ENCODE peak calls at places on chromosomes 11 and 22, in seven cellular contexts. Q, G, M, T, L, P and F are unnamed samples.
A peak's percentile ranks its signal among the peaks of the same experiment; 100 is the strongest.

GRCh38 chr11:125451400-125452124 is 44.5 kb downstream of the FEZ1 start:
- DNase-seq in Q (peak; percentile 78), G (no peak), M (no peak), T (peak; percentile 91), L (no peak), P (peak; percentile 61), F (no peak)

GRCh38 chr11:12435264-12435663 is 57.9 kb downstream of the PARVA start:
- DNase-seq in Q (no peak), G (no peak), M (no peak), T (no peak), L (no peak), P (no peak), F (no peak)

GRCh38 chr11:73942030-73942429 is 8.8 kb upstream of the DNAJB13 start:
- DNase-seq in Q (no peak), G (no peak), M (no peak), T (no peak), L (no peak), P (no peak), F (no peak)

GRCh38 chr22:19868333-19868732 is 13.7 kb upstream of the GNB1L start:
- DNase-seq in Q (no peak), G (no peak), M (no peak), T (peak; percentile 8), L (no peak), P (no peak), F (no peak)

GRCh38 chr11:76644591-76644990 is 26.0 kb downstream of the LRRC32 start:
- DNase-seq in Q (no peak), G (no peak), M (no peak), T (no peak), L (no peak), P (no peak), F (no peak)

GRCh38 chr22:49353185-49353584 is 474.5 kb downstream of the BRD1 start:
- DNase-seq in Q (peak; percentile 41), G (no peak), M (no peak), T (peak; percentile 14), L (no peak), P (no peak), F (no peak)

GRCh38 chr11:130846606-130847005 is 69.7 kb downstream of the SNX19 start:
- DNase-seq in Q (no peak), G (no peak), M (no peak), T (no peak), L (no peak), P (no peak), F (no peak)

GRCh38 chr11:69587454-69588081 is 53.4 kb upstream of the CCND1 start:
- DNase-seq in Q (peak; percentile 35), G (no peak), M (no peak), T (no peak), L (no peak), P (peak; percentile 28), F (no peak)

GRCh38 chr11:40337118-40337517 is 1122.3 kb downstream of the LRRC4C start:
- DNase-seq in Q (no peak), G (no peak), M (no peak), T (no peak), L (no peak), P (peak; percentile 41), F (no peak)

GRCh38 chr11:130671801-130672700 is 223.6 kb downstream of the ADAMTS15 start:
- DNase-seq in Q (peak; percentile 90), G (no peak), M (no peak), T (no peak), L (no peak), P (peak; percentile 88), F (no peak)

GRCh38 chr11:29282088-29282487 is 734.7 kb downstream of the KCNA4 start:
- DNase-seq in Q (no peak), G (no peak), M (no peak), T (no peak), L (no peak), P (peak; percentile 93), F (no peak)

GRCh38 chr11:46277623-46278386 is at the start of gene CREB3L1:
- DNase-seq in Q (no peak), G (no peak), M (no peak), T (no peak), L (no peak), P (no peak), F (no peak)

GRCh38 chr11:27783701-27784355 is 83.6 kb upstream of the BDNF start:
- DNase-seq in Q (no peak), G (no peak), M (no peak), T (no peak), L (no peak), P (peak; percentile 36), F (no peak)

GRCh38 chr11:116427903-116428637 is 344.7 kb downstream of the BUD13 start:
- DNase-seq in Q (no peak), G (no peak), M (no peak), T (no peak), L (no peak), P (no peak), F (no peak)

GRCh38 chr11:64564947-64565889 is 25.8 kb upstream of the SLC22A12 start:
- DNase-seq in Q (no peak), G (peak; percentile 17), M (no peak), T (no peak), L (no peak), P (no peak), F (no peak)

GRCh38 chr11:64568041-64568571 is 22.9 kb upstream of the SLC22A12 start:
- DNase-seq in Q (no peak), G (no peak), M (no peak), T (no peak), L (no peak), P (no peak), F (no peak)

GRCh38 chr11:64564419-64564818 is 26.6 kb upstream of the SLC22A12 start:
- DNase-seq in Q (no peak), G (no peak), M (no peak), T (no peak), L (no peak), P (no peak), F (no peak)

GRCh38 chr11:64566915-64567882 is 23.8 kb upstream of the SLC22A12 start:
- DNase-seq in Q (no peak), G (no peak), M (no peak), T (no peak), L (no peak), P (no peak), F (no peak)

DNA sequence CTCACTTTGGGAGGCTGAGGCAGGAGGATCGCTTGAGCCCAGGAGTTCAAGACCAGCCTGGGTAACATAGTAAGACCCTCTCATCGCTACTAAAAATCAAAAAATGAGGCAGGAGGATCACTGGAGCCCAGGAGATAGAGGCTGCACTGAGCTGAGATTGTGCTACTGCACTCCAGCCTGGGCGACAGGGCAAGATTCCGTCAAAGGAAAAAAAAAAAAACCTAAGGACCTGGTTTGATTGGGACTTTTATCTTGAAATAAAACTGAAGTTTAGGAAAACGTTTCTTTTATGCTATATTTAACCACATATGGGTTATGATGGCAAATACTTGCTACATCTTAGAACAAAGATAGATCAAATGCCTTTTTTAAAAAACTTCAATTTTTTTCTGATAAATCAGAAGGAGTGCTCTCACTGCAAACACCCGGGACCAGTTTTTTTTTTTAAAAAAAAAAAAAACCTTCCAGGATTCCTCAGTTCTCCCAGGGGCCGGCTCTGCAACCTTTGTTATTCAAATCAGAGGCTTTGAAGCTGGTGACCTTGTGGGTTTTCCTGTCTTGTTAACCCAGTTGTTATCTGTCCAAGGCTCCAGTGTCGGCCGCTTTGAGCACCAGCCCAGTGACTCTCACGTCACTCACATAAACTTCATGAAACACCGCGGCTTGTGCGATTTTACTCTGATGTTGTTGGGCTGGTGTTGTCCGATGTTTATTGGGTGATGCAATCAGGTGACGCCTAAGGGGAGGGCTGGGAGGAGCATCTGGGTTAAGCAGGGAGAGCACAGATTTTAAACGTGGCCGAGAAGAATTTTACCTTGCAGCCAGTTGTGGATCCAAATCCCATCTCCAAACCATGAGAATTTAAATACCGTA is 24.7 kb upstream of the SLC22A12 start:
- DNase-seq in Q (no peak), G (peak; percentile 72), M (no peak), T (no peak), L (no peak), P (peak; percentile 87), F (peak; percentile 26)
- H3K4me3 ChIP-seq in Q (no peak overlapping the region), G (no peak overlapping the region), M (no peak overlapping the region), T (no peak overlapping the region), L (no peak overlapping the region), P (peak overlapping the region; percentile 37), F (no peak overlapping the region)

DNA sequence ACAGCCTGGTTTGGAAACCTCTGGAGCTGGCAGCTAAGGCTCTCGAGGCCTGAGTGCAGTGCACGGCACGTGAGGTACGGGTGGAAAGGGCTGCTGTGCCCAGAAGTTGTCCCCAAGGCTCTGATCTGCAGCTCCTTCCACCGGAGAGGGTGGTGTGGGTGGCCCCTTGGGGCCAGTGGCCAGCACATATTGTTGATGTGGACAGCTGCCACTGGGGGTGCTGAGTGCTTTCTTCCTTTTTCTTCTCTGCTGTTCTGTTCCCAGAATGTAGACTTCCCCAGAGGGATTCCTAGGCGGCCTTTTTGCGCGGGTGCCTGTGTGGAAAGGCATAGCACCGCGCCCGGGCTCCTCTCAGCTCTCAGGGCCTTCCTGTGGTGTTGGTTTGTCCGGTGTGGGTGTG is 1476.5 kb downstream of the TBC1D22A start:
- DNase-seq in Q (peak; percentile 66), G (no peak), M (no peak), T (no peak), L (no peak), P (no peak), F (no peak)
- H3K4me3 ChIP-seq in Q (no peak overlapping the region), G (no peak overlapping the region), M (no peak overlapping the region), T (no peak overlapping the region), L (no peak overlapping the region), P (no peak overlapping the region), F (no peak overlapping the region)

GRCh38 chr11:64741393-64742086 is 2.4 kb downstream of the RASGRP2 start:
- DNase-seq in Q (no peak), G (no peak), M (no peak), T (no peak), L (no peak), P (no peak), F (no peak)

GRCh38 chr11:64735860-64736259 is 8.1 kb downstream of the RASGRP2 start:
- DNase-seq in Q (no peak), G (no peak), M (no peak), T (no peak), L (no peak), P (no peak), F (no peak)

GRCh38 chr11:64739871-64740270 is 4.1 kb downstream of the RASGRP2 start:
- DNase-seq in Q (no peak), G (no peak), M (no peak), T (no peak), L (no peak), P (no peak), F (no peak)

GRCh38 chr11:64734786-64735761 is 8.9 kb downstream of the RASGRP2 start:
- DNase-seq in Q (no peak), G (no peak), M (no peak), T (no peak), L (no peak), P (no peak), F (no peak)

GRCh38 chr11:64736654-64737053 is 7.3 kb downstream of the RASGRP2 start:
- DNase-seq in Q (no peak), G (no peak), M (no peak), T (no peak), L (no peak), P (no peak), F (no peak)
- H3K4me3 ChIP-seq in Q (no peak overlapping the region), G (no peak overlapping the region), M (no peak overlapping the region), T (no peak overlapping the region), L (no peak overlapping the region), P (no peak overlapping the region), F (no peak overlapping the region)

DNA sequence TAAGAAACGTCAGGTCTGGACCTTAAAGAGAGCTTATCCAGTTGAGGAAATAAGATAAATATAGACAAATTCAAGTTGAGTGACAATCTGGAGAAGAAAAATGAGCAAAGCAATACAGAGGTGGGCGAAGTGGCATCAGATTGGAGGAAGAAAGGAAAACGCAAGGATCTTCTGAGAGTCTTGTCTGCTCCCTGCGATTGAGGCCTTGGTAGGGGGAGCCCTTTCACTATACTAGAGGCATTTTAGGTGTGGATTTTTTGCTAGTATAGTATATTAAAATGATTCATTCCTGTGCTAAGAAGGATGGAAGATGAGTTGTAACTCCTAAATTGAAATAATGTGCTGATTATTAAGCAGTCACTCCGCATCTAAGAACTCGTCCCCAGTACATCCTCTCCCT is 8.1 kb downstream of the NUP50 start:
- DNase-seq in Q (no peak), G (no peak), M (no peak), T (no peak), L (no peak), P (no peak), F (no peak)
- H3K4me3 ChIP-seq in Q (no peak overlapping the region), G (no peak overlapping the region), M (no peak overlapping the region), T (no peak overlapping the region), L (no peak overlapping the region), P (no peak overlapping the region), F (no peak overlapping the region)